ENCODE peak calls at places on chromosomes 1 and 21, in six cellular contexts. One of them, this sample, is unnamed.

GRCh38 chr1:59055908-59056719 is 240.8 kb upstream of the FGGY start:
- DNase-seq in progenitor cell of endocrine pancreas: no peak
- DNase-seq in right atrium auricular region: no peak
- DNase-seq in transverse colon: no peak
- DNase-seq in fibroblast of lung: peak
- DNase-seq in endothelial cell: no peak
- DNase-seq in this sample: no peak

GRCh38 chr1:198903203-198903602 is 264.4 kb downstream of the PTPRC start:
- DNase-seq in fibroblast of lung: peak
- DNase-seq in transverse colon: no peak
- DNase-seq in right atrium auricular region: no peak
- DNase-seq in progenitor cell of endocrine pancreas: no peak
- DNase-seq in endothelial cell: no peak
- DNase-seq in this sample: no peak

GRCh38 chr1:55812281-55812680 is 597.1 kb upstream of the USP24 start:
- DNase-seq in right atrium auricular region: no peak
- DNase-seq in fibroblast of lung: peak
- DNase-seq in transverse colon: no peak
- DNase-seq in endothelial cell: no peak
- DNase-seq in progenitor cell of endocrine pancreas: no peak
- DNase-seq in this sample: no peak

GRCh38 chr1:25735956-25736529 is 64.0 kb upstream of the SELENON start:
- DNase-seq in fibroblast of lung: no peak
- DNase-seq in right atrium auricular region: no peak
- DNase-seq in endothelial cell: no peak
- DNase-seq in transverse colon: no peak
- DNase-seq in progenitor cell of endocrine pancreas: no peak
- DNase-seq in this sample: no peak

GRCh38 chr1:226634611-226635246 is 86.2 kb downstream of the STUM start:
- DNase-seq in endothelial cell: no peak
- DNase-seq in fibroblast of lung: no peak
- DNase-seq in right atrium auricular region: no peak
- DNase-seq in transverse colon: peak
- DNase-seq in progenitor cell of endocrine pancreas: no peak
- DNase-seq in this sample: no peak

GRCh38 chr1:183080406-183080805 is 57.2 kb downstream of the LAMC1 start:
- DNase-seq in fibroblast of lung: peak
- DNase-seq in endothelial cell: no peak
- DNase-seq in right atrium auricular region: no peak
- DNase-seq in progenitor cell of endocrine pancreas: no peak
- DNase-seq in transverse colon: no peak
- DNase-seq in this sample: no peak

GRCh38 chr1:109765896-109766615 is 2.3 kb upstream of the EPS8L3 start:
- DNase-seq in fibroblast of lung: no peak
- DNase-seq in right atrium auricular region: no peak
- DNase-seq in endothelial cell: no peak
- DNase-seq in progenitor cell of endocrine pancreas: no peak
- DNase-seq in transverse colon: peak
- DNase-seq in this sample: no peak

GRCh38 chr1:204493882-204494280 is 724 bp downstream of the PIK3C2B start:
- DNase-seq in endothelial cell: peak
- DNase-seq in transverse colon: peak
- DNase-seq in right atrium auricular region: no peak
- DNase-seq in progenitor cell of endocrine pancreas: peak
- DNase-seq in fibroblast of lung: no peak
- DNase-seq in this sample: no peak

GRCh38 chr1:157034137-157034800 is 11.3 kb downstream of the ARHGEF11 start:
- DNase-seq in endothelial cell: no peak
- DNase-seq in progenitor cell of endocrine pancreas: no peak
- DNase-seq in transverse colon: no peak
- DNase-seq in fibroblast of lung: no peak
- DNase-seq in right atrium auricular region: no peak
- DNase-seq in this sample: no peak

GRCh38 chr1:10795305-10796021 is 983 bp downstream of the CASZ1 start:
- DNase-seq in progenitor cell of endocrine pancreas: no peak
- DNase-seq in transverse colon: peak
- DNase-seq in right atrium auricular region: no peak
- DNase-seq in endothelial cell: peak
- DNase-seq in fibroblast of lung: no peak
- DNase-seq in this sample: no peak

GRCh38 chr1:200150721-200151120 is 123.2 kb downstream of the NR5A2 start:
- DNase-seq in transverse colon: no peak
- DNase-seq in endothelial cell: no peak
- DNase-seq in right atrium auricular region: no peak
- DNase-seq in fibroblast of lung: peak
- DNase-seq in progenitor cell of endocrine pancreas: no peak
- DNase-seq in this sample: no peak

GRCh38 chr1:154352245-154352580 is 26.9 kb downstream of the ATP8B2 start:
- DNase-seq in fibroblast of lung: no peak
- DNase-seq in endothelial cell: no peak
- DNase-seq in right atrium auricular region: no peak
- DNase-seq in progenitor cell of endocrine pancreas: no peak
- DNase-seq in transverse colon: no peak
- DNase-seq in this sample: no peak

GRCh38 chr1:197464039-197464438 is 196.0 kb downstream of the CRB1 start:
- DNase-seq in progenitor cell of endocrine pancreas: no peak
- DNase-seq in transverse colon: no peak
- DNase-seq in right atrium auricular region: no peak
- DNase-seq in endothelial cell: no peak
- DNase-seq in fibroblast of lung: peak
- DNase-seq in this sample: no peak

GRCh38 chr1:31583995-31584868 is 7.9 kb downstream of the TINAGL1 start:
- DNase-seq in transverse colon: peak
- DNase-seq in endothelial cell: no peak
- DNase-seq in progenitor cell of endocrine pancreas: no peak
- DNase-seq in fibroblast of lung: peak
- DNase-seq in right atrium auricular region: peak
- DNase-seq in this sample: no peak

GRCh38 chr1:92583821-92584760 is 97.4 kb upstream of the GFI1 start:
- DNase-seq in fibroblast of lung: peak
- DNase-seq in progenitor cell of endocrine pancreas: no peak
- DNase-seq in endothelial cell: no peak
- DNase-seq in right atrium auricular region: no peak
- DNase-seq in transverse colon: no peak
- DNase-seq in this sample: no peak

GRCh38 chr1:244352156-244352830 is 99.4 kb downstream of the ADSS2 start:
- DNase-seq in fibroblast of lung: no peak
- DNase-seq in endothelial cell: no peak
- DNase-seq in transverse colon: peak
- DNase-seq in progenitor cell of endocrine pancreas: no peak
- DNase-seq in right atrium auricular region: peak
- DNase-seq in this sample: no peak

GRCh38 chr1:87718241-87718950 is 389.7 kb downstream of the LMO4 start:
- DNase-seq in endothelial cell: no peak
- DNase-seq in progenitor cell of endocrine pancreas: no peak
- DNase-seq in right atrium auricular region: no peak
- DNase-seq in transverse colon: no peak
- DNase-seq in fibroblast of lung: no peak
- DNase-seq in this sample: no peak

GRCh38 chr1:53860967-53861411 is 22.9 kb upstream of the NDC1 start:
- DNase-seq in fibroblast of lung: peak
- DNase-seq in right atrium auricular region: no peak
- DNase-seq in progenitor cell of endocrine pancreas: peak
- DNase-seq in transverse colon: peak
- DNase-seq in endothelial cell: peak
- DNase-seq in this sample: peak

GRCh38 chr1:71834570-71835441 is 447.5 kb downstream of the NEGR1 start:
- DNase-seq in progenitor cell of endocrine pancreas: no peak
- DNase-seq in fibroblast of lung: peak
- DNase-seq in transverse colon: peak
- DNase-seq in right atrium auricular region: peak
- DNase-seq in endothelial cell: no peak
- DNase-seq in this sample: no peak

GRCh38 chr1:242784807-242785206 is 260.3 kb upstream of the PLD5 start:
- DNase-seq in transverse colon: no peak
- DNase-seq in progenitor cell of endocrine pancreas: no peak
- DNase-seq in fibroblast of lung: no peak
- DNase-seq in right atrium auricular region: no peak
- DNase-seq in endothelial cell: no peak
- DNase-seq in this sample: no peak

GRCh38 chr21:39451332-39452206 is at the start of gene SH3BGR:
- DNase-seq in progenitor cell of endocrine pancreas: no peak
- DNase-seq in endothelial cell: no peak
- DNase-seq in fibroblast of lung: no peak
- DNase-seq in transverse colon: no peak
- DNase-seq in right atrium auricular region: peak
- DNase-seq in this sample: no peak

GRCh38 chr1:57996400-57996799 is 550.1 kb downstream of the OMA1 start:
- DNase-seq in endothelial cell: no peak
- DNase-seq in transverse colon: no peak
- DNase-seq in progenitor cell of endocrine pancreas: no peak
- DNase-seq in fibroblast of lung: no peak
- DNase-seq in right atrium auricular region: no peak
- DNase-seq in this sample: no peak

GRCh38 chr21:26557106-26557505 is 16.0 kb downstream of the CYYR1 start:
- DNase-seq in right atrium auricular region: no peak
- DNase-seq in progenitor cell of endocrine pancreas: no peak
- DNase-seq in fibroblast of lung: no peak
- DNase-seq in transverse colon: no peak
- DNase-seq in endothelial cell: no peak
- DNase-seq in this sample: no peak

GRCh38 chr21:40768056-40768455 is 78.9 kb downstream of the DSCAM start:
- DNase-seq in progenitor cell of endocrine pancreas: no peak
- DNase-seq in endothelial cell: no peak
- DNase-seq in fibroblast of lung: no peak
- DNase-seq in right atrium auricular region: no peak
- DNase-seq in transverse colon: no peak
- DNase-seq in this sample: no peak

GRCh38 chr1:18907914-18908845 is 5.8 kb upstream of the ALDH4A1 start:
- DNase-seq in fibroblast of lung: no peak
- DNase-seq in right atrium auricular region: no peak
- DNase-seq in progenitor cell of endocrine pancreas: no peak
- DNase-seq in transverse colon: no peak
- DNase-seq in endothelial cell: no peak
- DNase-seq in this sample: no peak

GRCh38 chr1:226486163-226486562 is 62.4 kb upstream of the STUM start:
- DNase-seq in progenitor cell of endocrine pancreas: no peak
- DNase-seq in endothelial cell: no peak
- DNase-seq in transverse colon: no peak
- DNase-seq in right atrium auricular region: no peak
- DNase-seq in fibroblast of lung: no peak
- DNase-seq in this sample: no peak

GRCh38 chr1:181669209-181669608 is 185.9 kb downstream of the CACNA1E start:
- DNase-seq in progenitor cell of endocrine pancreas: no peak
- DNase-seq in right atrium auricular region: no peak
- DNase-seq in endothelial cell: no peak
- DNase-seq in fibroblast of lung: peak
- DNase-seq in transverse colon: no peak
- DNase-seq in this sample: no peak

GRCh38 chr1:78586572-78586971 is 33.7 kb upstream of the IFI44L start:
- DNase-seq in endothelial cell: no peak
- DNase-seq in right atrium auricular region: no peak
- DNase-seq in fibroblast of lung: no peak
- DNase-seq in progenitor cell of endocrine pancreas: no peak
- DNase-seq in transverse colon: no peak
- DNase-seq in this sample: no peak

GRCh38 chr1:8431028-8431427 is 113.1 kb downstream of the SLC45A1 start:
- DNase-seq in progenitor cell of endocrine pancreas: no peak
- DNase-seq in fibroblast of lung: no peak
- DNase-seq in transverse colon: no peak
- DNase-seq in endothelial cell: no peak
- DNase-seq in right atrium auricular region: no peak
- DNase-seq in this sample: no peak

GRCh38 chr1:53715478-53715877 is 23.5 kb downstream of the GLIS1 start:
- DNase-seq in fibroblast of lung: peak
- DNase-seq in endothelial cell: peak
- DNase-seq in transverse colon: no peak
- DNase-seq in progenitor cell of endocrine pancreas: peak
- DNase-seq in right atrium auricular region: no peak
- DNase-seq in this sample: no peak

DNA sequence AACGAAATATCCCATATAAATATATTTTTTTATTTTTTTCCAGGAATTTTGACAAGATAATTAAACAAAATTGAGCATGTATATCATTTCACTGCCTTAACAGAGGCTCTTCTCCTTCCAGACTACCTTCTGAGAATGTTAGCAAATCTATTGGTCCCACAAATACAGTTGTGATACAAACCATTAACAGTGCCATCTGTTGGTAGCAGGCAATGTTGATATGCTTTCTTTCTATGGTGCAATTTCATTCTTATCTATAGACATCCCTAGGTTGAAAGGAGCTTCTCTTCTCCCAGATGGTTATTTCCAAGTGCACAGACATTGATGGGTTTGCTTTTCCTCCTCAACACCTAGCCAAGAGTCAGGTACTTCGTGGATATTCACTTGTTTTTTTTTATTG is 303.6 kb downstream of the USH2A start:
- DNase-seq in transverse colon: no peak
- DNase-seq in progenitor cell of endocrine pancreas: no peak
- DNase-seq in fibroblast of lung: peak
- DNase-seq in right atrium auricular region: no peak
- DNase-seq in endothelial cell: no peak
- DNase-seq in this sample: peak
- TF ChIP-seq CTCF in transverse colon: peak
- TF ChIP-seq CTCF in progenitor cell of endocrine pancreas: peak
- TF ChIP-seq CTCF in fibroblast of lung: peak
- TF ChIP-seq CTCF in right atrium auricular region: peak
- TF ChIP-seq CTCF in endothelial cell: no peak
- TF ChIP-seq CTCF in this sample: peak

GRCh38 chr1:67555487-67556296 is 125.5 kb upstream of the SERBP1 start:
- DNase-seq in right atrium auricular region: no peak
- DNase-seq in progenitor cell of endocrine pancreas: no peak
- DNase-seq in fibroblast of lung: no peak
- DNase-seq in transverse colon: no peak
- DNase-seq in endothelial cell: no peak
- DNase-seq in this sample: no peak
- TF ChIP-seq CTCF in right atrium auricular region: no peak
- TF ChIP-seq CTCF in progenitor cell of endocrine pancreas: no peak
- TF ChIP-seq CTCF in fibroblast of lung: no peak
- TF ChIP-seq CTCF in transverse colon: no peak
- TF ChIP-seq CTCF in endothelial cell: no peak
- TF ChIP-seq CTCF in this sample: no peak

DNA sequence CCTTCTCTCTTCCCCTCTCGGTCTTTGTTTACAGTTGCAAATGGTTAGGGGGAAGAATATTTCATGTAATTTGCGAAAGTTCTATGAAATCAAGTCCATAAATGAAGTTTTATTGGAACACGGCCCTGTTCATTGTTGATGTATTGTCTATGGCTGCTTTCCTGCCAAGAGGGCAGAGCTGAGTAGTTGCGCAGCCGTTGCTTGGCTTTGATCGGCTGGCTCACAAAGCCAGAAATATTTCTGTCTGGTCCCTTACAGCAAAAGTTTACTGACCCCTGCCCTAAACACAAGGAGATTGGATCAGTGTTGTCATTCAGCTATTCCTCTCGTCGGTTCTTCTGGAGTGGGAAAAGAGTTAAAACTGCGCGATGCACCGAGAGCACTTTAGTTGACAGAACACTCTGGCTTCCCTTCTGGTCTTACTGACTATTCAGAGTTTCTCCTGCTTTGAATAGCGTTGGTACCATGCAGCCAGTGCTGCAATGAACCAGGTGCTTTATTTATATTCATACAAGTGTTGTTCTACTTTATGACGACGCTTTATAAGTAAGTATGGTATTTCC is 831 bp downstream of the ZBTB40 start:
- DNase-seq in fibroblast of lung: peak
- DNase-seq in right atrium auricular region: no peak
- DNase-seq in progenitor cell of endocrine pancreas: no peak
- DNase-seq in transverse colon: peak
- DNase-seq in endothelial cell: no peak
- DNase-seq in this sample: no peak
- TF ChIP-seq CTCF in fibroblast of lung: no peak
- TF ChIP-seq CTCF in right atrium auricular region: no peak
- TF ChIP-seq CTCF in progenitor cell of endocrine pancreas: no peak
- TF ChIP-seq CTCF in transverse colon: no peak
- TF ChIP-seq CTCF in endothelial cell: no peak
- TF ChIP-seq CTCF in this sample: no peak

GRCh38 chr1:201982923-201983805 is 716 bp downstream of the RNPEP start:
- DNase-seq in progenitor cell of endocrine pancreas: peak
- DNase-seq in transverse colon: peak
- DNase-seq in right atrium auricular region: peak
- DNase-seq in endothelial cell: peak
- DNase-seq in fibroblast of lung: peak
- DNase-seq in this sample: peak
- TF ChIP-seq CTCF in progenitor cell of endocrine pancreas: no peak
- TF ChIP-seq CTCF in transverse colon: peak
- TF ChIP-seq CTCF in right atrium auricular region: peak
- TF ChIP-seq CTCF in endothelial cell: peak
- TF ChIP-seq CTCF in fibroblast of lung: no peak
- TF ChIP-seq CTCF in this sample: no peak